ENCODE peak calls at places on chromosomes 5 and 9, in nine cellular contexts. Z, U, J, C, N, Q, A, Y and O are unnamed samples.
A peak's percentile ranks its signal among the peaks of the same experiment; 100 is the strongest.

GRCh38 chr9:97752274-97752673 is 55.1 kb upstream of the XPA start:
- DNase-seq in Z (no peak), U (no peak), J (no peak), C (no peak), N (no peak), Q (no peak), A (no peak), Y (no peak), O (no peak)

GRCh38 chr5:149212203-149212951 is 59.3 kb upstream of the AFAP1L1 start:
- DNase-seq in Z (peak; percentile 14), U (no peak), J (no peak), C (no peak), N (no peak), Q (peak; percentile 99), A (peak; percentile 99), Y (no peak), O (peak; percentile 81)

GRCh38 chr9:70924905-70925547 is 196.4 kb downstream of the TRPM3 start:
- DNase-seq in Z (peak; percentile 36), U (no peak), J (no peak), C (no peak), N (peak; percentile 20), Q (peak; percentile 85), A (peak; percentile 89), Y (no peak), O (peak; percentile 86)

GRCh38 chr9:29039258-29039657 is 1466.0 kb upstream of the C9orf72 start:
- DNase-seq in Z (no peak), U (no peak), J (no peak), C (no peak), N (no peak), Q (no peak), A (peak; percentile 32), Y (no peak), O (peak; percentile 22)

GRCh38 chr9:91312717-91313325 is 48.9 kb downstream of the AUH start:
- DNase-seq in Z (no peak), U (no peak), J (no peak), C (no peak), N (no peak), Q (no peak), A (no peak), Y (no peak), O (no peak)

GRCh38 chr9:38338359-38339014 is 54.0 kb upstream of the ALDH1B1 start:
- DNase-seq in Z (no peak), U (no peak), J (no peak), C (no peak), N (no peak), Q (no peak), A (no peak), Y (no peak), O (no peak)

GRCh38 chr9:81321551-81321950 is 367.8 kb downstream of the TLE1 start:
- DNase-seq in Z (no peak), U (no peak), J (no peak), C (no peak), N (no peak), Q (no peak), A (no peak), Y (no peak), O (peak; percentile 67)

GRCh38 chr9:33881635-33882034 is 64.7 kb downstream of the UBE2R2 start:
- DNase-seq in Z (no peak), U (no peak), J (no peak), C (no peak), N (no peak), Q (peak; percentile 20), A (peak; percentile 41), Y (no peak), O (peak; percentile 19)

GRCh38 chr9:92534199-92535159 is 1.3 kb downstream of the ECM2 start:
- DNase-seq in Z (no peak), U (no peak), J (no peak), C (no peak), N (no peak), Q (peak; percentile 2), A (no peak), Y (no peak), O (peak; percentile 13)

GRCh38 chr5:91468643-91469422 is 85.7 kb upstream of the ARRDC3 start:
- DNase-seq in Z (no peak), U (no peak), J (no peak), C (no peak), N (no peak), Q (no peak), A (peak; percentile 9), Y (no peak), O (no peak)